ENCODE peak calls at places on chromosomes 5 and 9, in six cellular contexts. One of them, this sample, is unnamed.

GRCh38 chr9:125612616-125613015 is 94.4 kb downstream of the MAPKAP1 start:
- DNase-seq in CD4-positive, alpha-beta memory T cell: no peak
- DNase-seq in tibial artery: no peak
- DNase-seq in lung: no peak
- DNase-seq in NCI-H1092 treated with DMSO at 0.1 percent for 48 hours: no peak
- DNase-seq in AG20443: no peak
- DNase-seq in this sample: no peak

GRCh38 chr9:22136446-22137140 is 127.5 kb upstream of the CDKN2B start:
- DNase-seq in CD4-positive, alpha-beta memory T cell: no peak
- DNase-seq in AG20443: peak
- DNase-seq in lung: no peak
- DNase-seq in tibial artery: no peak
- DNase-seq in NCI-H1092 treated with DMSO at 0.1 percent for 48 hours: no peak
- DNase-seq in this sample: no peak

GRCh38 chr5:171774418-171774817 is 11.2 kb upstream of the SMIM23 start:
- DNase-seq in AG20443: no peak
- DNase-seq in NCI-H1092 treated with DMSO at 0.1 percent for 48 hours: no peak
- DNase-seq in CD4-positive, alpha-beta memory T cell: no peak
- DNase-seq in lung: no peak
- DNase-seq in tibial artery: no peak
- DNase-seq in this sample: no peak

GRCh38 chr5:122089614-122090013 is 11.6 kb upstream of the LOX start:
- DNase-seq in CD4-positive, alpha-beta memory T cell: no peak
- DNase-seq in NCI-H1092 treated with DMSO at 0.1 percent for 48 hours: no peak
- DNase-seq in lung: no peak
- DNase-seq in AG20443: peak
- DNase-seq in tibial artery: no peak
- DNase-seq in this sample: no peak

GRCh38 chr9:93132287-93132927 is 1.6 kb downstream of the NINJ1 start:
- DNase-seq in CD4-positive, alpha-beta memory T cell: no peak
- DNase-seq in tibial artery: peak
- DNase-seq in NCI-H1092 treated with DMSO at 0.1 percent for 48 hours: peak
- DNase-seq in AG20443: peak
- DNase-seq in lung: no peak
- DNase-seq in this sample: no peak

GRCh38 chr5:150301901-150302300 is 804 bp downstream of the ARSI start:
- DNase-seq in tibial artery: no peak
- DNase-seq in AG20443: no peak
- DNase-seq in NCI-H1092 treated with DMSO at 0.1 percent for 48 hours: no peak
- DNase-seq in lung: no peak
- DNase-seq in CD4-positive, alpha-beta memory T cell: no peak
- DNase-seq in this sample: no peak

GRCh38 chr5:143204474-143205246 is 198.8 kb downstream of the NR3C1 start:
- DNase-seq in tibial artery: no peak
- DNase-seq in AG20443: no peak
- DNase-seq in CD4-positive, alpha-beta memory T cell: no peak
- DNase-seq in NCI-H1092 treated with DMSO at 0.1 percent for 48 hours: no peak
- DNase-seq in lung: no peak
- DNase-seq in this sample: no peak

GRCh38 chr9:33198163-33198562 is 31.0 kb upstream of the B4GALT1 start:
- DNase-seq in NCI-H1092 treated with DMSO at 0.1 percent for 48 hours: no peak
- DNase-seq in CD4-positive, alpha-beta memory T cell: no peak
- DNase-seq in tibial artery: peak
- DNase-seq in AG20443: peak
- DNase-seq in lung: no peak
- DNase-seq in this sample: no peak

GRCh38 chr5:133396724-133397123 is 215.6 kb downstream of the FSTL4 start:
- DNase-seq in AG20443: no peak
- DNase-seq in tibial artery: no peak
- DNase-seq in CD4-positive, alpha-beta memory T cell: no peak
- DNase-seq in lung: no peak
- DNase-seq in NCI-H1092 treated with DMSO at 0.1 percent for 48 hours: no peak
- DNase-seq in this sample: no peak

GRCh38 chr5:31855527-31855862 is 216.6 kb downstream of the PDZD2 start:
- DNase-seq in NCI-H1092 treated with DMSO at 0.1 percent for 48 hours: no peak
- DNase-seq in lung: no peak
- DNase-seq in tibial artery: no peak
- DNase-seq in CD4-positive, alpha-beta memory T cell: no peak
- DNase-seq in AG20443: no peak
- DNase-seq in this sample: no peak

GRCh38 chr5:17398439-17398838 is 99.6 kb upstream of the TAF11L2 start:
- DNase-seq in CD4-positive, alpha-beta memory T cell: no peak
- DNase-seq in tibial artery: no peak
- DNase-seq in AG20443: peak
- DNase-seq in lung: no peak
- DNase-seq in NCI-H1092 treated with DMSO at 0.1 percent for 48 hours: no peak
- DNase-seq in this sample: no peak

GRCh38 chr9:94895668-94896067 is 169.2 kb downstream of the AOPEP start:
- DNase-seq in AG20443: no peak
- DNase-seq in NCI-H1092 treated with DMSO at 0.1 percent for 48 hours: no peak
- DNase-seq in tibial artery: no peak
- DNase-seq in CD4-positive, alpha-beta memory T cell: no peak
- DNase-seq in lung: no peak
- DNase-seq in this sample: no peak

GRCh38 chr5:54440456-54440893 is 15.0 kb upstream of the HSPB3 start:
- DNase-seq in AG20443: no peak
- DNase-seq in lung: no peak
- DNase-seq in NCI-H1092 treated with DMSO at 0.1 percent for 48 hours: no peak
- DNase-seq in CD4-positive, alpha-beta memory T cell: no peak
- DNase-seq in tibial artery: no peak
- DNase-seq in this sample: peak

This sample was measured in CD4-positive, CD25-positive, alpha-beta regulatory T cell.